ENCODE peak calls at places on chromosomes 2 and 18, in ten cellular contexts. U is iPS DF 6.9, P is sigmoid colon, D is mesendoderm, L is H9, E is GM23248, J is adrenal gland, M is A549, T is uterus, V is right lobe of liver. Q is an unnamed sample.

GRCh38 chr18:23852236-23853045 is 162.1 kb upstream of the TTC39C start:
- DNase-seq in U (no peak), P (no peak), D (no peak), L (no peak), E (no peak), J (no peak), M (no peak), T (no peak), V (no peak), Q (no peak)

GRCh38 chr2:129877795-129878775 is 101.4 kb upstream of the RAB6C start:
- DNase-seq in U (no peak), P (peak; percentile 75), D (peak; percentile 57), L (peak; percentile 43), E (peak; percentile 68), J (peak; percentile 52), M (peak; percentile 28), T (peak; percentile 70), V (no peak), Q (peak; percentile 69)

GRCh38 chr2:88181511-88181910 is 11.4 kb downstream of the THNSL2 start:
- DNase-seq in U (no peak), P (no peak), D (no peak), L (no peak), E (peak; percentile 76), J (no peak), M (no peak), T (no peak), V (no peak), Q (no peak)

GRCh38 chr2:45892236-45892701 is 240.8 kb downstream of the PRKCE start:
- DNase-seq in U (no peak), P (no peak), D (no peak), L (no peak), E (no peak), J (no peak), M (no peak), T (no peak), V (no peak), Q (no peak)

GRCh38 chr2:239303711-239304532 is 96.9 kb downstream of the HDAC4 start:
- DNase-seq in U (no peak), P (peak; percentile 68), D (no peak), L (no peak), E (no peak), J (no peak), M (no peak), T (peak; percentile 13), V (no peak), Q (no peak)

GRCh38 chr2:96174251-96175144 is 29.3 kb upstream of the DUSP2 start:
- DNase-seq in U (peak; percentile 45), P (no peak), D (peak; percentile 70), L (peak; percentile 80), E (peak; percentile 78), J (peak; percentile 88), M (peak; percentile 75), T (peak; percentile 38), V (peak; percentile 80), Q (peak; percentile 87)

GRCh38 chr18:34884456-34884855 is 156.8 kb upstream of the MAPRE2 start:
- DNase-seq in U (no peak), P (no peak), D (no peak), L (no peak), E (no peak), J (no peak), M (no peak), T (no peak), V (no peak), Q (no peak)

GRCh38 chr2:18125279-18125678 is 246.8 kb downstream of the KCNS3 start:
- DNase-seq in U (no peak), P (no peak), D (no peak), L (no peak), E (no peak), J (no peak), M (no peak), T (no peak), V (no peak), Q (no peak)

GRCh38 chr2:25728559-25728958 is 55.2 kb upstream of the DTNB start:
- DNase-seq in U (no peak), P (no peak), D (no peak), L (no peak), E (no peak), J (no peak), M (no peak), T (no peak), V (no peak), Q (no peak)

GRCh38 chr2:97992836-97993825 is 2.6 kb downstream of the TMEM131 start:
- DNase-seq in U (no peak), P (no peak), D (no peak), L (no peak), E (peak; percentile 56), J (no peak), M (no peak), T (no peak), V (no peak), Q (no peak)
- H3K4me1 ChIP-seq in U (peaks cover 1% of the 10 kb centered on the region), P (peaks cover 13% of the 10 kb centered on the region), D (peaks cover 5% of the 10 kb centered on the region), L (no peaks in the 10 kb centered on the region), E (peaks cover 27% of the 10 kb centered on the region), J (peaks cover 45% of the 10 kb centered on the region), M (peaks cover 22% of the 10 kb centered on the region), T (peaks cover 5% of the 10 kb centered on the region), V (peaks cover 4% of the 10 kb centered on the region), Q (peaks cover 3% of the 10 kb centered on the region)

GRCh38 chr2:119337749-119338148 is 28.9 kb downstream of the C2orf76 start:
- DNase-seq in U (no peak), P (no peak), D (no peak), L (no peak), E (no peak), J (no peak), M (no peak), T (no peak), V (no peak), Q (no peak)

GRCh38 chr2:119341684-119342083 is 24.9 kb downstream of the C2orf76 start:
- DNase-seq in U (no peak), P (no peak), D (no peak), L (no peak), E (no peak), J (no peak), M (no peak), T (no peak), V (no peak), Q (no peak)

GRCh38 chr2:119338282-119338681 is 28.4 kb downstream of the C2orf76 start:
- DNase-seq in U (no peak), P (no peak), D (peak; percentile 21), L (no peak), E (no peak), J (no peak), M (no peak), T (no peak), V (no peak), Q (no peak)

GRCh38 chr2:119339562-119339923 is 27.1 kb downstream of the C2orf76 start:
- DNase-seq in U (no peak), P (no peak), D (no peak), L (no peak), E (no peak), J (no peak), M (no peak), T (no peak), V (no peak), Q (no peak)

DNA sequence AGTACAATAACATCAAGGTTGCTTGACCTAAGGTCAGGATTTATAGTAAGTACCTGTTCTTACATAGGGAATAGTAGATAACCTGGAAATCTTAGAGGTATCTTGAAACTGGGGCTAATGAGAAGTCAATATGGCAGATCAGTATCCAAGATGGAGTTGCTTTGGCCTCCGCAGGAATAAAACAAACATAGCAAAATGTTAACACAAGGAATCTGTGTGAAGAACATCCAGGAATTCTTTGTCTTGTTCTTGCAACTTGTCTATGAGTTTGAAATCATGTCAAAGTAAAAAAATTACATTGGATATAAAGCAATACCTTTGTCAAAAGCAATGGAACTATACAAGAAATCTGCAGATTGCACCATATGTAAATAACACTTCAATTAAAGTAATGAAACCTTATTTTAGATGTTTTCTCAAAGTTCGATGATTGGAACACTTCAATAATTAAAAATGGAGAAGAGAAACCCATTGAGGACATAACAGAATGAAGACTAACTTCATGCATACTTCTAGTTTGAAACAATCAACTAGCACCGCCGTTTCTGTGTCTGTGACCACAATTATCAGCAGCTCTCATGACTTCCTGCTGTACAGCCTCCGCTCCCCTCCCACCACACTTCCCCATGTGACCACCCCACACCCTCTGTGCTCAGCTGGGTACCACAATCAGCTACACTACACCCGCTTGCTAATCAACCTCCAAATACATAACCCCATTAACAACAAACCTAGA is 27.6 kb downstream of the C2orf76 start:
- DNase-seq in U (no peak), P (no peak), D (no peak), L (no peak), E (no peak), J (peak; percentile 13), M (no peak), T (no peak), V (no peak), Q (no peak)
- H3K27ac ChIP-seq in U (no peak overlapping the region), P (no peak overlapping the region), D (no peak overlapping the region), L (no peak overlapping the region), E (no peak overlapping the region), J (no peak overlapping the region), M (no peak overlapping the region), T (no peak overlapping the region), V (no peak overlapping the region), Q (no peak overlapping the region)

DNA sequence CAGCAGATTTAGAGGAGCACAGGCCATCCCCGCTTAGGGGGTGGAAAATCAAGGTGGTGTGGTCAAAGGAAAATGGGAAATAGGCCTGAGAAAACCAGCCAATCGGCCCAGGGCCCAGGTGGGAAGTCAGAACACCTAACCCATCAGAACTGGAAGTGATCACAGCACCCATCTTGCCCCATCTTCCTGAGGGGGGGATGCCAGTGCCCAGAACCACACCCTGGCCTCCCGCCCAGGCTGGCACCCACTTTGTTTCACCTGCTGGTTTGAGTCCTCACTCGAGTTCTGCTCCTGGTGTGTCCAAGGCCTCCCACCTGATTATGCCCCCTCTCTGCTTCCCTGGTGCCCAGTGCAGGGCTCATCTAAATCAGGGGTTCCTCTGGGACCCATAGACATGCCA is 174.5 kb downstream of the TNS1 start:
- DNase-seq in U (no peak), P (no peak), D (no peak), L (no peak), E (no peak), J (no peak), M (no peak), T (no peak), V (peak; percentile 38), Q (peak; percentile 60)
- H3K4me1 ChIP-seq in U (no peaks in the 10 kb centered on the region), P (peaks cover 89% of the 10 kb centered on the region), D (no peaks in the 10 kb centered on the region), L (no peaks in the 10 kb centered on the region), E (peaks cover 18% of the 10 kb centered on the region), J (peaks cover 47% of the 10 kb centered on the region), M (no peaks in the 10 kb centered on the region), T (peaks cover 4% of the 10 kb centered on the region), V (no peaks in the 10 kb centered on the region), Q (peaks cover 24% of the 10 kb centered on the region)

GRCh38 chr2:235601960-235602704 is 108.3 kb downstream of the AGAP1 start:
- DNase-seq in U (no peak), P (no peak), D (no peak), L (no peak), E (no peak), J (no peak), M (no peak), T (no peak), V (no peak), Q (no peak)
- H3K27ac ChIP-seq in U (no peak overlapping the region), P (no peak overlapping the region), D (no peak overlapping the region), L (no peak overlapping the region), E (no peak overlapping the region), J (no peak overlapping the region), M (no peak overlapping the region), T (no peak overlapping the region), V (no peak overlapping the region), Q (no peak overlapping the region)

GRCh38 chr2:85497944-85498630 is 40.9 kb upstream of the MAT2A start:
- DNase-seq in U (no peak), P (no peak), D (no peak), L (no peak), E (no peak), J (no peak), M (no peak), T (no peak), V (no peak), Q (no peak)
- H3K4me1 ChIP-seq in U (no peaks in the 10 kb centered on the region), P (no peaks in the 10 kb centered on the region), D (no peaks in the 10 kb centered on the region), L (peaks cover 2% of the 10 kb centered on the region), E (peaks cover 13% of the 10 kb centered on the region), J (peaks cover 27% of the 10 kb centered on the region), M (peaks cover 31% of the 10 kb centered on the region), T (no peaks in the 10 kb centered on the region), V (no peaks in the 10 kb centered on the region), Q (no peaks in the 10 kb centered on the region)

GRCh38 chr2:237701033-237701858 is 73.9 kb downstream of the LRRFIP1 start:
- DNase-seq in U (no peak), P (no peak), D (no peak), L (no peak), E (no peak), J (no peak), M (no peak), T (no peak), V (no peak), Q (no peak)
- H3K27ac ChIP-seq in U (no peak overlapping the region), P (peak overlapping the region; percentile 92), D (peak overlapping the region; percentile 91), L (peak overlapping the region; percentile 7), E (peak overlapping the region; percentile 84), J (peak overlapping the region; percentile 82), M (peak overlapping the region; percentile 70), T (peak overlapping the region; percentile 94), V (no peak overlapping the region), Q (peak overlapping the region; percentile 69)